ENCODE peak calls at places on chromosomes 1 and 21, in nine cellular contexts. K is uterus; R is cardiac muscle cell; E is HL-60; T is neural progenitor cell; M is naive thymus-derived CD4-positive, alpha-beta T cell; C is mesendoderm; V is dorsolateral prefrontal cortex; G is psoas muscle. Q is an unnamed sample.
A peak's percentile ranks its signal among the peaks of the same experiment; 100 is the strongest.

GRCh38 chr1:10338047-10338446 is 60.8 kb upstream of the PGD start:
- DNase-seq in K (peak; percentile 38), C (peak; percentile 61), R (peak; percentile 62), T (peak; percentile 68), E (no peak), G (peak; percentile 64), V (peak; percentile 41), M (no peak), Q (peak; percentile 40)

GRCh38 chr1:62428351-62428750 is 8.5 kb upstream of the USP1 start:
- DNase-seq in T (no peak), E (no peak), K (no peak), C (no peak), G (no peak), R (no peak), M (no peak), V (no peak), Q (no peak)

GRCh38 chr1:46687095-46687659 is 15.5 kb downstream of the TEX38 start:
- DNase-seq in V (peak; percentile 89), M (no peak), K (peak; percentile 77), G (peak; percentile 65), R (no peak), T (no peak), E (peak; percentile 13), C (no peak), Q (peak; percentile 37)

GRCh38 chr1:4468804-4469514 is 185.4 kb upstream of the AJAP1 start:
- DNase-seq in E (no peak), V (peak; percentile 6), M (no peak), T (no peak), G (no peak), R (no peak), K (no peak), C (no peak), Q (no peak)

GRCh38 chr1:157369808-157370521 is 182.3 kb downstream of the FCRL5 start:
- DNase-seq in V (peak; percentile 14), K (no peak), G (no peak), R (peak; percentile 66), T (peak; percentile 76), E (no peak), C (peak; percentile 87), M (no peak), Q (no peak)

GRCh38 chr21:34511787-34512451 is at the start of gene KCNE1:
- DNase-seq in V (no peak), K (no peak), G (no peak), M (no peak), R (no peak), E (peak; percentile 93), C (no peak), T (no peak), Q (no peak)

GRCh38 chr1:198030682-198031081 is 113.5 kb downstream of the LHX9 start:
- DNase-seq in R (no peak), E (no peak), G (no peak), T (no peak), M (no peak), V (no peak), K (no peak), C (no peak), Q (no peak)

GRCh38 chr21:41729701-41730368 is 37.0 kb downstream of the RIPK4 start:
- DNase-seq in G (peak; percentile 28), M (no peak), C (no peak), E (no peak), K (no peak), V (no peak), T (no peak), R (no peak), Q (no peak)

GRCh38 chr1:172513480-172513879 is 19.5 kb upstream of the SUCO start:
- DNase-seq in M (no peak), C (no peak), E (no peak), T (no peak), R (no peak), K (no peak), V (no peak), G (no peak), Q (no peak)

GRCh38 chr1:36871146-36871971 is 163.0 kb downstream of the GRIK3 start:
- DNase-seq in V (peak; percentile 71), R (no peak), G (no peak), C (no peak), E (no peak), T (no peak), K (no peak), M (no peak), Q (no peak)

GRCh38 chr1:198113302-198113701 is 43.5 kb upstream of the NEK7 start:
- DNase-seq in V (no peak), C (no peak), G (no peak), K (no peak), M (no peak), E (no peak), T (no peak), R (no peak), Q (no peak)

GRCh38 chr1:65083263-65083896 is 64.6 kb upstream of the AK4 start:
- DNase-seq in M (no peak), T (no peak), K (no peak), R (no peak), E (no peak), C (peak; percentile 6), V (no peak), G (no peak), Q (no peak)

GRCh38 chr1:31102501-31102950 is 37.0 kb upstream of the PUM1 start:
- DNase-seq in M (no peak), K (no peak), R (no peak), E (peak; percentile 62), C (peak; percentile 26), T (no peak), V (no peak), G (no peak), Q (no peak)

GRCh38 chr1:211788626-211789025 is 41.9 kb downstream of the LPGAT1 start:
- DNase-seq in G (no peak), E (no peak), R (no peak), V (no peak), C (no peak), M (no peak), K (no peak), T (no peak), Q (no peak)

GRCh38 chr1:110185181-110185580 is 24.9 kb upstream of the KCNC4 start:
- DNase-seq in M (no peak), K (no peak), G (peak; percentile 36), V (peak; percentile 81), C (no peak), T (no peak), E (no peak), R (no peak), Q (no peak)

GRCh38 chr1:206930210-206930798 is 8.6 kb upstream of the FCMR start:
- DNase-seq in E (no peak), V (no peak), R (no peak), G (no peak), M (no peak), T (no peak), K (no peak), C (no peak), Q (no peak)

GRCh38 chr21:26632691-26633090 is 59.6 kb upstream of the CYYR1 start:
- DNase-seq in T (no peak), E (no peak), G (no peak), M (no peak), R (no peak), K (no peak), C (no peak), V (no peak), Q (no peak)

GRCh38 chr21:26641062-26641461 is 68.0 kb upstream of the CYYR1 start:
- DNase-seq in V (no peak), T (no peak), G (no peak), E (no peak), C (no peak), K (no peak), R (no peak), M (no peak), Q (no peak)

GRCh38 chr21:26637346-26637745 is 64.3 kb upstream of the CYYR1 start:
- DNase-seq in V (no peak), C (no peak), G (no peak), E (no peak), R (no peak), M (no peak), K (no peak), T (no peak), Q (no peak)
- H3K27ac ChIP-seq in V (no peak overlapping the region), C (no peak overlapping the region), G (no peak overlapping the region), E (no peak overlapping the region), R (no peak overlapping the region), M (no peak overlapping the region), K (no peak overlapping the region), T (no peak overlapping the region), Q (no peak overlapping the region)

DNA sequence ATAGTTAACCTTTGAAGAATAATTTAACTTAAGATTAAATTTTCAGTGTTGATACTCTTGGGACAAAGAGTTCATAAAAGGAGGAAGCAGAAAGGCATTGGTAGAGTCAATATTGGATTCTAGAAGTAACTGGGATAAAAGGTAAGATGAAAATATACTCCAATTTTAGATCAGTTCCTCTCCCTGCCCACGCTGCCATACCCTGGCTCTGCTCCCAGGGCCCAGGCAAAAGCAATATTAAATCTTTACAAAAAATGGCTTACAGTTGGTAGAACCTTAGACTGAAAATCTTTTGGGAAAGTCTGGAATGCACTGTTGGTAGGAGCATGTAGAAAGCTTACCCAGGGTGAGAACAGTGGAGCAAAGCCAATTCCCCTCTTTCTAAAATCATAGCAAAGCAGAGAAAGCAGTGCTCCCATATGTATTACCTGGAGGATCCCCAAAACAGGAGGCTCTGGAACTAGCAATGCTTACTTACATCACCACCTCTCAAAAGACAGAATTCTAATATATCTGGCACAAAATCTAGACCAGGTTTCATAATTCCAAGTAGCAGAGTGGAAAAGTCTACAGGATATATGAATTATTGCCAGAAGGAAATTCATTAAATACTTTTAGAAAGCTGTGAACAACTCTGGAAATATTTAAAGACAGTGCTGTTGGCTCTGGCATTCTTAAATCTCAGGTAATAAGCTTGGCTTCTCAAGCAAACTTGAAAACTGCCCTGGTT is 24.5 kb downstream of the KIAA0319L start:
- DNase-seq in R (no peak), K (no peak), M (no peak), G (no peak), T (no peak), C (no peak), E (no peak), V (no peak), Q (no peak)
- H3K27ac ChIP-seq in R (no peak overlapping the region), K (no peak overlapping the region), M (no peak overlapping the region), G (no peak overlapping the region), T (no peak overlapping the region), C (no peak overlapping the region), E (no peak overlapping the region), V (no peak overlapping the region), Q (no peak overlapping the region)

DNA sequence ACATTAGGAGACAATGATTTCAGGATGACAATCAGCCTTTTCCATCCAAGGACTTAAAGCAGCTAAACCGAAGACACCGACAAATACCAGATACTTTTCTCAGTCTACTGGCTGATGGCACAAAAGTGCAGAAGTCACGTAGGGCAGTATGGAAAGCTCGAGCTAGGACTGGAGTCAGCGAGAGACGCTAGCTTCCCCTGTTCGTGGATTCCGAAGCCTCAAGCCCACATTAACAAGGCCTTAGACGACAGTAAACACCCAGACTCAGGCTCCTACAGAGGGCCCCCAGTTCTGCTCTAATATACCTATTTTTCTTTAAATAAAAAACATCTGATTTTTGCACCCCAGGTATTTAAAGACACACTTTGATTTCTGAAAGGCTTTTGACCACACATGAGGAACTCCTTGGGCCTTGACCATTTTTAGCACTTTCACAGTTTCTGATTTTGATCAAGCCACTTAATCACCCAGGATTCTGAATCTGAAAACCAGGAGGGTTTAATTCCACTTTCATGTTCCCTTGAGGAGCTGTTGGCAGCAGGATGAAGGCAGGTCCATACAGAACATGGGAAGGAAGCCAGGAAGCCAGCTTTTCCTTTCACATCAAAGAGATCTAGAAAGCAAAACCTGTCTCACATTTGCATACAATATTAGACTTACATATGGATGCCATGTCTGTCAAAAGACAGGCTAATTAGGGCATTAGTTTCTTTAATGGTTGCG is 204.1 kb downstream of the GABPA start:
- DNase-seq in R (peak; percentile 21), M (no peak), C (peak; percentile 69), V (no peak), T (no peak), G (no peak), E (no peak), K (no peak), Q (no peak)
- H3K27ac ChIP-seq in R (peak overlapping the region; percentile 41), M (no peak overlapping the region), C (no peak overlapping the region), V (peak overlapping the region; percentile 76), T (no peak overlapping the region), G (no peak overlapping the region), E (no peak overlapping the region), K (peak overlapping the region; percentile 56), Q (peak overlapping the region; percentile 68)

GRCh38 chr1:32768110-32768857 is 48.9 kb downstream of the YARS1 start:
- DNase-seq in K (no peak), E (no peak), V (no peak), C (no peak), T (no peak), R (no peak), G (no peak), M (no peak), Q (no peak)
- H3K27ac ChIP-seq in K (no peak overlapping the region), E (no peak overlapping the region), V (no peak overlapping the region), C (no peak overlapping the region), T (no peak overlapping the region), R (no peak overlapping the region), G (no peak overlapping the region), M (no peak overlapping the region), Q (no peak overlapping the region)